ENCODE peak calls at places on chromosome 14, in six cellular contexts. Y is astrocyte of the spinal cord, W is A549, N is mesenchymal stem cell, R is lung, F is ascending aorta. H is an unnamed sample.
A peak's percentile ranks its signal among the peaks of the same experiment; 100 is the strongest.

GRCh38 chr14:80664576-80664975 is 277.0 kb downstream of the CEP128 start:
- DNase-seq in N (peak; percentile 68), F (no peak), R (no peak), Y (peak; percentile 21), W (no peak), H (no peak)

GRCh38 chr14:51652168-51653095 is 722 bp downstream of the FRMD6 start:
- DNase-seq in Y (peak; percentile 33), W (peak; percentile 37), N (no peak), F (no peak), R (peak; percentile 35), H (no peak)

GRCh38 chr14:77707355-77707723 is 484 bp downstream of the ALKBH1 start:
- DNase-seq in R (no peak), W (peak; percentile 31), Y (peak; percentile 43), F (no peak), N (peak; percentile 71), H (peak; percentile 16)

GRCh38 chr14:63174760-63175191 is 29.5 kb upstream of the RHOJ start:
- DNase-seq in R (no peak), Y (peak; percentile 79), N (peak; percentile 43), F (no peak), W (peak; percentile 25), H (no peak)

GRCh38 chr14:100827751-100828447 is 2.0 kb downstream of the MEG3 start:
- DNase-seq in N (no peak), Y (peak; percentile 76), W (no peak), F (no peak), R (no peak), H (peak; percentile 51)

GRCh38 chr14:61569783-61570182 is 125.5 kb upstream of the HIF1A start:
- DNase-seq in F (no peak), W (no peak), Y (peak; percentile 95), N (peak; percentile 57), R (peak; percentile 72), H (peak; percentile 98)

GRCh38 chr14:37062191-37062803 is 110.1 kb downstream of the SLC25A21 start:
- DNase-seq in N (no peak), R (no peak), F (no peak), Y (no peak), W (no peak), H (no peak)

GRCh38 chr14:92670967-92671366 is 77.5 kb downstream of the LGMN start:
- DNase-seq in N (no peak), F (no peak), W (no peak), R (no peak), Y (peak; percentile 20), H (no peak)

GRCh38 chr14:103372552-103373304 is 12.5 kb upstream of the MARK3 start:
- DNase-seq in R (no peak), F (no peak), N (peak; percentile 92), W (peak; percentile 77), Y (peak; percentile 93), H (peak; percentile 78)

DNA sequence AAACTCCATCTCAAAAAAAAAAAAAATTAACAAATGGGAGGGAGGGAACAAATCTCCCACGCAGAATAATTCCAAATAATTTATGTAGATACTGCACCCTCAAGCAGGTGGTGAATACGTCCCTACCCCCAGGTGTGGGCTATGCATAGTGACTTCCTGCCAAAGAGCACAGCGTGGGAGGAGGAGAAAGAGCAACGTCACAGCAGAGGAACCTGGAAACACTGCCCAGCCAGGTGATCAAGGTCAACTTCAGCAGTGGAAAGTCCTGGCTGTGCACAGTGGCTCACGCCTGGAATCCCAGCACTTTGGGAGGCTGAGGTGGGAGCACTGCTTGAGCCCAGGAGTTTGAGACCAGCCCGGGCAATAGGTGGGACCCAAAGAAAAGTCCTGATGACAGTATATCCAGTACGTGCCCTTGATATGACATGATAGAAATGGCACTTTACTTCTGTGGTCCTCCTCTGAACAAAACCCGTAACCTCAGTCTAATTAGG is 9.5 kb downstream of the CINP start:
- DNase-seq in N (no peak), W (no peak), F (no peak), Y (no peak), R (no peak), H (no peak)
- H3K4me3 ChIP-seq in N (no peak overlapping the region), W (no peak overlapping the region), F (no peak overlapping the region), Y (no peak overlapping the region), R (no peak overlapping the region), H (no peak overlapping the region)

DNA sequence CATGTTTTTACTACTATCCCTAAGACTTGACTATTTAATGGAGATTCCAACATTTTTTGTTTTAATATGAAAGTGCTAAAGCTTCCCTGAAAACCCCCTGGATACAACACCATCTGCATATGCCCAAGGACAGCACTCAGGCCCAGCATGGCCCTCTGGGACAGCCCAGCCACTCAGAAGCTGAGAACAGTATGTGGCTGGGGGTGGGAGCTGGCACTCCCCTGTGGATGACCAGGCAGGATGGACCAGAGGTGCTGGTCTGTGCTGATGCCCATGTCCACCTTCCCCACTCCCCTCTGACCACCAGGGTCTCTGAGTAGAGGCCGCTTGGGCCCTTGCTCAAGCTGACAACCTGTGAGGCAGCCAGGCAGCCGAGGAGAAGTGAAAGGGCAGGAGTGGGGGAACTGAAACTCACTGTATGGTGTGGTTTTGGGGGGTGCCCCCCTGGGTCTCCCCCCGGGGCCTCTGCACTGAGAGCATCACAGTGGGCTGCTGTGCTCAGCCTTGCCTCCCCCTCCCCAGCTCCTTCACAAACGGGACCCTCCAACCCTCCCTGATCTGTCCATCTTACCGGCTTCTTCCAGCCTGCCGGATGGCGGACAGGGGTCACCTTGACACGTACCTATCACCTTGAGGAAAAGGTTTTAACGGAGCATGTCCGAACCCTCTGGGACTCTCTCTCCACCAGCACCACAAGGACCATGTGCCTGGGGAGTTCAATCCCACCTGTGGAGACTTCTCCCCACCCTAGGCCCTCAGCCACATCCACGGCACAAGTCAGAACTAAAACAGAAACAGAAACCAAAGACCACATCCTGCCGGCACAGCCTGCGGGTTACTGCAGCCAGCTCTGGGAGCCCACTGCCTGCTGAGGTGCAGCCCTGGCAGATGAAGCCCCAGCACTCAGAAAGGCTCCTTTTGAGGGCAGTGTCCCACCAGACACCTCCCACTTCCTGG is at the start of gene TMEM229B:
- DNase-seq in R (peak; percentile 38), F (peak; percentile 14), N (peak; percentile 17), Y (peak; percentile 17), W (no peak), H (no peak)
- H3K4me3 ChIP-seq in R (peak within 1 kb of the TSS; percentile 41), F (peak within 1 kb of the TSS; percentile 25), N (no peak within 1 kb of the TSS), Y (no peak within 1 kb of the TSS), W (no peak within 1 kb of the TSS), H (no peak within 1 kb of the TSS)

GRCh38 chr14:68962681-68963080 is 16.4 kb downstream of the ACTN1 start:
- DNase-seq in Y (no peak), R (no peak), F (no peak), W (no peak), N (no peak), H (no peak)

GRCh38 chr14:68960123-68960522 is 19.0 kb downstream of the ACTN1 start:
- DNase-seq in F (no peak), W (no peak), R (no peak), N (no peak), Y (no peak), H (no peak)

GRCh38 chr14:68964300-68965093 is 14.6 kb downstream of the ACTN1 start:
- DNase-seq in R (no peak), F (no peak), W (no peak), N (peak; percentile 57), Y (no peak), H (no peak)

GRCh38 chr14:68961361-68961760 is 17.7 kb downstream of the ACTN1 start:
- DNase-seq in R (no peak), F (no peak), W (no peak), N (no peak), Y (no peak), H (no peak)

DNA sequence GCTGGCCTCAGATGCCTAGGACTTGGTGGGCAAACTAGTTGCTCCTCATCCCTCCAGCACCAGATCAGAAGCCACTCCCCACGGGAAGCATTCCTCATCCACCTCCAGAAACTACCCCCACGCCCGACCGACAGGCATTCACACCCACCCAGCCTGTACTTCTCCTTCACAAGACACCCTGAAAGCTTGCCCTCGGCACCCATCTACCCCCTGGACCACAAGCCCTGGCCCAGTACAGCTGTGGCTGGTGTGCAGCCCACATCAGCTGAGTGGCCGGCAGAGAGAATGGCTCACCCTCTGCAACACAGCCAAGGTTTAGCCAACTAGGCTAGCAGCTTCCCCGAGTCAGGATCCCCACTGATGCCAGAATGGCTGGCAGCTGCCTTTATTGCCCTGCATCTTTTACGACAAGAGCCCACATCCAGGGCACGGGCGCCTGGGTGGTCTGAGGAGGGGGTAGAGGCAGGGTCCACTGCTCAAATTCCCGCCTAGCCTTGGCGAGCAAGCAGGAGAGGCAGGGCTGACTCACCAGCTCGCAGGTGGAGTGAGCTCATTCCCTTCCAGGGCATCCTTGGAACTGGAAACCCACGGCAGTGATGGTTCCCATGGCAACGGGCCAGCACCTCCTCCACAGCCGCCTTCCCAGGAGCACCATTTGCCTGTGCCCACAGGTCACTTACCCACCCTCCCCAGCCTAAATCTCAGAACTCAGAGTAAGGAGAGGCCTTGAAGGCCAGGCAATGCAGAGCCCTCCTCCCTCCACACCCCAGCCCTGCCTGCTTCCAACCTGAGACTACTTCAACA is 17.1 kb downstream of the ACTN1 start:
- DNase-seq in W (no peak), R (no peak), Y (peak; percentile 76), F (no peak), N (no peak), H (no peak)
- H3K4me3 ChIP-seq in W (no peak overlapping the region), R (no peak overlapping the region), Y (no peak overlapping the region), F (peak overlapping the region; percentile 42), N (no peak overlapping the region), H (no peak overlapping the region)

GRCh38 chr14:53304726-53305381 is 151.7 kb upstream of the DDHD1 start:
- DNase-seq in N (peak; percentile 33), R (no peak), F (no peak), W (no peak), Y (peak; percentile 19), H (no peak)

GRCh38 chr14:53306267-53306721 is 153.2 kb upstream of the DDHD1 start:
- DNase-seq in N (peak; percentile 50), R (peak; percentile 39), W (peak; percentile 47), Y (peak; percentile 70), F (no peak), H (no peak)

GRCh38 chr14:53310412-53310811 is 157.3 kb upstream of the DDHD1 start:
- DNase-seq in F (no peak), N (no peak), Y (no peak), W (no peak), R (no peak), H (no peak)

GRCh38 chr14:53306926-53307325 is 153.8 kb upstream of the DDHD1 start:
- DNase-seq in W (no peak), F (no peak), N (peak; percentile 12), R (no peak), Y (peak; percentile 63), H (no peak)
- H3K4me3 ChIP-seq in W (no peak overlapping the region), F (no peak overlapping the region), N (no peak overlapping the region), R (no peak overlapping the region), Y (no peak overlapping the region), H (no peak overlapping the region)

GRCh38 chr14:101836131-101836530 is 74.6 kb downstream of the PPP2R5C start:
- DNase-seq in N (no peak), Y (peak; percentile 30), R (no peak), W (no peak), F (no peak), H (no peak)
- H3K4me3 ChIP-seq in N (no peak overlapping the region), Y (no peak overlapping the region), R (no peak overlapping the region), W (no peak overlapping the region), F (peak overlapping the region; percentile 41), H (no peak overlapping the region)

H was measured in skeletal muscle cell.